ENCODE peak calls at places on chromosomes 11 and 22, in four cellular contexts. Y is H1, E is HepG2, Z is GM12878. M is an unnamed sample.

GRCh38 chr22:48945621-48946458 is 881.8 kb downstream of the BRD1 start:
- DNase-seq in Y (no peak), E (peak), Z (no peak), M (no peak)

GRCh38 chr11:44889266-44889665 is 61.4 kb downstream of the TP53I11 start:
- DNase-seq in Y (no peak), E (no peak), Z (no peak), M (no peak)

GRCh38 chr11:134385774-134386565 is 26.1 kb downstream of the B3GAT1 start:
- DNase-seq in Y (no peak), E (no peak), Z (no peak), M (no peak)

GRCh38 chr22:29782061-29782845 is 15.1 kb downstream of the UQCR10 start:
- DNase-seq in Y (no peak), E (peak), Z (no peak), M (no peak)

GRCh38 chr11:942853-943252 is 17.2 kb downstream of the AP2A2 start:
- DNase-seq in Y (no peak), E (no peak), Z (no peak), M (no peak)

GRCh38 chr11:17906436-17906835 is 106.4 kb downstream of the SERGEF start:
- DNase-seq in Y (peak), E (no peak), Z (no peak), M (peak)

GRCh38 chr11:14350716-14351238 is 8.2 kb downstream of the RRAS2 start:
- DNase-seq in Y (no peak), E (no peak), Z (no peak), M (no peak)

GRCh38 chr11:120132645-120133185 is 5.2 kb downstream of the TRIM29 start:
- DNase-seq in Y (no peak), E (no peak), Z (no peak), M (no peak)

GRCh38 chr11:92008249-92008648 is 216.4 kb upstream of the FAT3 start:
- DNase-seq in Y (no peak), E (no peak), Z (no peak), M (no peak)

GRCh38 chr11:95338430-95338991 is 107.5 kb upstream of the SESN3 start:
- DNase-seq in Y (no peak), E (no peak), Z (no peak), M (no peak)

GRCh38 chr22:27336151-27337090 is 465.1 kb downstream of the MN1 start:
- DNase-seq in Y (no peak), E (no peak), Z (no peak), M (no peak)
- TF ChIP-seq ATF2 in Y (no peak), E (no peak), Z (no peak), M (no peak)

GRCh38 chr11:71580057-71581003 is 2.3 kb downstream of the KRTAP5-11 start:
- DNase-seq in Y (peak), E (peak), Z (no peak), M (peak)
- TF ChIP-seq ATF2 in Y (no peak), E (no peak), Z (no peak), M (no peak)

DNA sequence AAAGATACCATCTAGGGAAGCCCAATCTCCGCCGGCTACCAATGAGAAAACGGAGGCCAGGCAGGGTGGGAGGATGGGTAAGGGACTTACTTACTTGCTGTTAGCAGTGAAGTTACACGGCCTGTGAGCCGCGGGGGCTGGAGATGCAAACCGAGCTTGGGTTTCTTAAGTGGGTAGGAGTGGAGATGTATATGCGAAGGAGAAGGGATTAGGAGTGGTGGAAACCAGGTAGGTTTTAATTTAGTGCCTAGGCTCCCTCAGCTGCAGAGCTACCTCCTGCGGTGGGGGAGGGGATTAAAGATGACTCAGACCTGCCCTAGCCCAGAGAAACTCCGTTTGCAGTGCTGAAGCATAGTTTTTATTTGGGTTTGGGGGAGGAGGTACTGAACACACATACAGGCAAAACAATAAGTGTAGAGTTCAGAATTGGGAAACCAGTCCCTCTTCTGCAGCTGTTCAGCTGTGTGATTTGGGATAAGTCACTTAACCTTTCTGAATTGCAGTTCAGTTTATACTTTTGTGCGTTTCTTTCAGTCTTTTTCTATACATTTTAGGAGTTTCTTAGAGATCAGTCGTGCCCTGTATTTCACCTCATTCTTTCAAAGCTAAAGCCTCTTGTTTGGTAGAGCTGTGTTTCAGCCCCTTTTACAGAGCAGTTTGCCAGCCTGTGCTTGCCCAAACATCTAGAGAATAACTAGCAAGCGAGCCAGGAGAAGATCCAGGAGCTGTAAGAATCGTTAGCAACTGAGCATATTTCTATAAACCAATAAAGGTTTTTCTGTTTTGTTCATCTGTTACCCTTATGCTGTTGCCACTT is 596 bp upstream of the TNRC6B start:
- DNase-seq in Y (peak), E (peak), Z (peak), M (peak)
- TF ChIP-seq ATF2 in Y (no peak), E (no peak), Z (no peak), M (no peak)

GRCh38 chr22:46090631-46091201 is 59.6 kb upstream of the PPARA start:
- DNase-seq in Y (no peak), E (no peak), Z (no peak), M (no peak)
- TF ChIP-seq ATF2 in Y (no peak), E (no peak), Z (no peak), M (no peak)

GRCh38 chr11:66420671-66421476 is at the start of gene NPAS4:
- DNase-seq in Y (no peak), E (no peak), Z (no peak), M (peak)

GRCh38 chr11:66421492-66422205 is 814 bp downstream of the NPAS4 start:
- DNase-seq in Y (peak), E (peak), Z (peak), M (peak)

GRCh38 chr11:66418168-66418985 is 2.5 kb upstream of the NPAS4 start:
- DNase-seq in Y (peak), E (peak), Z (peak), M (peak)

GRCh38 chr11:66418986-66419308 is 1.9 kb upstream of the NPAS4 start:
- DNase-seq in Y (no peak), E (no peak), Z (no peak), M (no peak)

DNA sequence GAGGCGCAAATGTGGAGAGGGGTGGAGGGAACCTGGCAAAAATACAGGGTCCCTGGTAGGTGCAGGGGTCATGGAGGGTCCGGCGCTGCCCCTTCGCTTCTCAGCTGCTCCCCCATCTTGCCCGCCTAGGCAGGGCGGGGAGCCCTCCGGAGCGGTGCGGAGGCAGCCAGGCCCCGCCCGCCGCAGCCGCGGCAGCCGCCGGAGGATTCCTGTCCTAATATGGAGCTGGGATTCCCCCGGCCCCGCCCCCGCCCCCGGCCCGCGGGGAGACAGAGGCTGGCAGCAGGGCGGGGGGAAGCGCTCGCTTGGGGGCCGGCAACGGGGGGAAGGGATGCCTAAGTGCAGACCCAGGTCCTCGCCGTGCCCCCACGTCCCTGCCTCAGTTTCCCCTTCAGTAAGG is 1.0 kb upstream of the NPAS4 start:
- DNase-seq in Y (no peak), E (no peak), Z (no peak), M (peak)
- TF ChIP-seq ATF2 in Y (no peak), E (no peak), Z (no peak), M (no peak)

DNA sequence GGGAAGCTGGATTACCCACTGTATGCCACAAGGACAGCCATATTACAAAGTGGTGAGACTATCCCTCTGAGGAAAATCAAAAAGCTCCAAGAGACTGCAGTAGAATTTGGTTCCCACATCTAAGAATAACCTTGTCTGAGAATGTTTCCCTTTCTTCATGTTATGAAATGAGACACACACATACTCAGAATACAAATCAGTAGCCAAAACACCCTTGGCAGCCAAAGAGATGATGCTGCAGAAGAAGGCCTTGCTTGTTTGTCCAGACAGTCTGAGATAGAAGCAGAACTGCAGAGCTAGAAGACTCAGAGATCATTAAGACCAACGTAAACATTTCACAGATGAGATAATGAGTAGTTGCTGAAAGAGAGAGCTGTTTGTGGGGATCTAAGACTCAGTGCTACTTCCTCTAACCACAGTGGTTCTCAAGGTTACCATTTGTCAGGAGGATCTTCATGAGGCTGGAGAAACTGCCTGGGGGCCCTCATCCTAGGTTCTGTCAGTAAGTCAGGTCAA is 38.8 kb downstream of the RELT start:
- DNase-seq in Y (no peak), E (no peak), Z (peak), M (no peak)
- TF ChIP-seq ATF2 in Y (no peak), E (no peak), Z (no peak), M (no peak)

GRCh38 chr11:23284626-23285025 is 424.4 kb upstream of the CCDC179 start:
- DNase-seq in Y (no peak), E (no peak), Z (no peak), M (no peak)
- TF ChIP-seq ATF2 in Y (no peak), E (no peak), Z (no peak), M (no peak)

GRCh38 chr22:20207277-20208025 is 56.6 kb upstream of the CCDC188 start:
- DNase-seq in Y (no peak), E (no peak), Z (no peak), M (no peak)

GRCh38 chr22:20204821-20205220 is 54.0 kb upstream of the CCDC188 start:
- DNase-seq in Y (no peak), E (no peak), Z (no peak), M (no peak)

GRCh38 chr22:20205464-20205963 is 54.7 kb upstream of the CCDC188 start:
- DNase-seq in Y (no peak), E (no peak), Z (no peak), M (no peak)

GRCh38 chr22:20205964-20206708 is 55.3 kb upstream of the CCDC188 start:
- DNase-seq in Y (no peak), E (peak), Z (peak), M (no peak)

DNA sequence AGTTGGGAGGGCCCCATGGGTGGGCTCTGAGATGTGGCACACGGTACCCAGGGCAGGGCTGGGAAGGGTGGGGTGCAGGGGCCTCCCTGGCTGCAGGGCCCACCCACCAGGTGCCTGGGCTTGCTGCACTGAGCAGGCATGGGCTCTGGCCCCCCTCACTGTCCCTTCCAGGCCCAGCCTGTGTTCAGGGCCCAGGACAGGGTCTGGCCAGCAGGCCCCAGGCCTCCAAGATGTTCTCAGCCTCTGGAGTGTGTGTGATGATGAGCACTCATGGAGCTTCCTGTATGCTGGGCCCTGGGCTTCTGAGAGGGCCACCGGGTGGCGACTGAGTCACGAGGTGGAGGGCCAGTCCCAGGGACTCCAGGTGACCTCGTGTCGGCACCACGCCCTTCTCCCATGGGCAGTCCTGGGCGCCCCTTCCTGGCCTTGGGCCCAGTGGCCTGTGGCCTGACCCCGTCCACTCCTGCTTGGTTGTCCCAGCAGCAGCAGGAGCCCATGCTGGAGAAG is 55.9 kb upstream of the CCDC188 start:
- DNase-seq in Y (no peak), E (no peak), Z (no peak), M (no peak)
- TF ChIP-seq ATF2 in Y (no peak), E (no peak), Z (no peak), M (no peak)

DNA sequence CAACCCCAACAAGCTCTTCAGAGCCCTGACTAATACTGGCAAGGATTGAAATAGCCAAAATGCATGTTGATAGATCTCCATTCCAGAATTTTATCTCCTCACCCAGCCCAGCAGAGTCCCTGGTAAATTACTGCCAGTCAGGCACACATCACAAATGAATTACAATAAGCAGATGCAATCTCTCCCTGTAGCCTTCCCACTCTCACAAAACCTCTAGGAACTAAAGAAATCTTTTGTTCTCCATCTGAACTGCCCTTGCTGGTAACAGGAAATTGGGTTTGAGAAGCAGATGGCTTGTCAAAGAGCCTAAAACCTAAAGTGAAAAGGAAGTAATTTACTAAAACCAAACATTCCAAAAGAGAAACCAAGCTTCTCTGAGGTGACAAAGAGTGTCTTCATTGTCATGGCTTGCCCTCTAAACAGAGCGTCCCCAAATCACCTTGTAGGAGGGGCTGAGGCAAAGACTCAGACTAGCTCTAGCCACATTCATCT is 59.5 kb downstream of the FAM168A start:
- DNase-seq in Y (peak), E (no peak), Z (peak), M (no peak)
- TF ChIP-seq ATF2 in Y (no peak), E (no peak), Z (peak), M (no peak)

GRCh38 chr11:46492540-46492939 is 101.0 kb upstream of the CHRM4 start:
- DNase-seq in Y (no peak), E (no peak), Z (no peak), M (no peak)
- TF ChIP-seq ATF2 in Y (no peak), E (no peak), Z (no peak), M (no peak)

M was measured in WTC11.